ENCODE peak calls at places on chromosome 18, in five cellular contexts. S is IMR-90, V is A549, N is GM12878, L is K562. M is an unnamed sample.
A peak's percentile ranks its signal among the peaks of the same experiment; 100 is the strongest.

GRCh38 chr18:6994053-6994452 is 123.5 kb downstream of the LAMA1 start:
- DNase-seq in N (no peak), L (no peak), V (no peak), S (peak; percentile 17), M (no peak)

GRCh38 chr18:34972765-34973414 is 68.3 kb upstream of the MAPRE2 start:
- DNase-seq in S (no peak), N (no peak), V (no peak), L (no peak), M (no peak)

GRCh38 chr18:666177-666576 is 8.7 kb downstream of the TYMS start:
- DNase-seq in S (no peak), N (no peak), V (no peak), L (peak; percentile 50), M (no peak)

GRCh38 chr18:49321800-49322461 is 138.5 kb downstream of the DYM start:
- DNase-seq in L (no peak), N (no peak), S (peak; percentile 61), V (no peak), M (no peak)

GRCh38 chr18:13392899-13393298 is 174.3 kb downstream of the LDLRAD4 start:
- DNase-seq in S (no peak), N (no peak), V (no peak), L (no peak), M (no peak)

GRCh38 chr18:63987743-63988142 is 17.9 kb downstream of the SERPINB8 start:
- DNase-seq in V (no peak), S (no peak), N (no peak), L (no peak), M (no peak)

GRCh38 chr18:77147418-77147852 is 14.9 kb upstream of the MBP start:
- DNase-seq in V (no peak), L (no peak), N (no peak), S (peak; percentile 52), M (no peak)

GRCh38 chr18:5440297-5440696 is 103.5 kb downstream of the EPB41L3 start:
- DNase-seq in L (no peak), N (no peak), S (peak; percentile 16), V (no peak), M (no peak)

GRCh38 chr18:9319333-9319732 is 15.2 kb upstream of the TWSG1 start:
- DNase-seq in S (peak; percentile 70), V (no peak), N (no peak), L (no peak), M (no peak)

GRCh38 chr18:6362559-6363129 is 52.1 kb downstream of the L3MBTL4 start:
- DNase-seq in N (no peak), S (no peak), V (no peak), L (no peak), M (no peak)

GRCh38 chr18:79507546-79508480 is 112.1 kb downstream of the NFATC1 start:
- DNase-seq in N (no peak), L (no peak), S (peak; percentile 41), V (no peak), M (no peak)
- TF ChIP-seq RCOR1 in N (no peak), L (no peak), S (no peak), V (no peak), M (no peak)

DNA sequence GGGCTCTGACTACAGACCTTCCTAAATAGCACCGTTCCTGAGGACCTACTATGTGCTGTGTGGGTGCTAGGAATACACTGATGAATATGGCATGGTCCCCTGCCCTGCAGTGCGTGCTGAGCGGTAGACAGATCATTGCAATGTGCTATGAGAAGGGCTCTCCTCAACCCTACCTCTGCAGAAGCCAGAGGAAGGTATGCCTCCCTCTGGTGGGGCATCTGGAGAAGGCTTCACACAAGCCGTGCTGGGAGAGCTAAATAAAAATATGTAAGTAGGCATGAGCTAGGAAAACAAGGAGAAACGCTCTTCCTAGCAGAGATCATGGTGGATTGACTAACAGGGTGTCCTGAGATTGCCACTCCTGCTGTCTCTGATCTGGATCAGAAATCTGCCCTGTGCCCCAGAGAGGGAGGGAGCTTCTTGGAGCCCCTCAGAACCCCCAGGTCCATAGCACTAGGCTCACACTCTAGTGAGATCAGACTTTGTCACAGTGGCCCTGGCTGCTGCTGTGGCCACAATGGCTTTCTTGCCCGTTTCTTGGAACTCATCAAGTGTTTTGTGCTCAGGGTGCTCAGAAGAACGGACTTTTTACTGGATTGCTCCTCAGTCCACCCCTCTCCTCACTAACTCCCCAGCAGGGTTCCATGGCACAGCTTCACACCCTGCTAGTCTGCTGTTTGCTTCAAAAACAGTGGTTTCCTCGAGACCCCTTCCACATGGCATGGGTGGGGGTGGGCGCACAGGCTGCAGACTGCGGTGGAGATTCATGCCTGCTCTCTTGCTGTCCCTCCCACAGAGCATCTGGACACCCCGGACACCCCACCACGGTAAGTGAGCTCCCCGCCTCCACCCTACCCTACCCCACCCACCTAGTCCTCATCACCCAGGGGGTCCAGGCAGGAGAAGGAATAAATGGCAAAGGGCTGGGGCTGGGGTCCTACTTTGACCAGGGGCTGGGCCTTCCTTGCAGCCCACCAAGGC is 14.2 kb downstream of the SIGLEC15 start:
- DNase-seq in N (no peak), V (no peak), L (no peak), S (peak; percentile 80), M (peak; percentile 59)
- TF ChIP-seq RFX5 in N (no peak), V (no peak), L (no peak), S (no peak), M (no peak)

GRCh38 chr18:32670727-32671126 is 102.1 kb downstream of the KLHL14 start:
- DNase-seq in N (no peak), L (no peak), S (no peak), V (no peak), M (no peak)

GRCh38 chr18:32674491-32674890 is 98.3 kb downstream of the KLHL14 start:
- DNase-seq in N (no peak), S (no peak), L (no peak), V (no peak), M (peak; percentile 5)

DNA sequence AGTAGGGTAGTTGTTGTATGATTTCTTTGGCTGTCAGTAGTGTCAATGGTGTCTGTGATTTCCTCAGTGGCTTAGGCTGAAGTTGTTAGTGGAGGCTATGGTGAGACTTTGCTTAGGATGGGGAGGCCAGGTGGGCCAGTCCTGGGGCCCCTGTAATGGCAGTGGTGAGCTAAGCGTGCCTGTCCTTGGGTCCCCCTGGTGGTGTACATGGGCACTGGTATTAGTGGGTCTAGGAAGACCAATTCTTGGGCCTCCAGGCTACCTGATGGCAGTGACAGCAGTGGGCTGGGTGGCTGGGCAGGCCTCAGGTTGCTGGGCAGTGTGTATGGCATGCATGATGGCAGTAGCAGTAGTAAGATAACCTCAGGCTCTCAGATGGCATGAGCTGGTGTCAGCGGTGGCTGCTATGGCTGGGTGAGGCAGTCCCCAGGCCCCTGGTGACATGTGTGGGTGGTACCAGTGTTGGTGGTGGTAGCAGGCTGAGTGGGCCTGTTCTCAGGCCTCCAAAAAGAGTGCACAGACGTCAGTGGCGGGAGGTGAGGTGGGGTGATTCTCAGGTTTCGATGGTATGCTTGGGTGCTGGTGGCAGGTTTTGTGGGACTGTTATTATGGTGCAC is 103.2 kb downstream of the KLHL14 start:
- DNase-seq in L (no peak), V (no peak), N (no peak), S (no peak), M (peak; percentile 4)
- TF ChIP-seq RCOR1 in L (no peak), V (no peak), N (no peak), S (no peak), M (no peak)

GRCh38 chr18:27931563-27931962 is 245.4 kb downstream of the CDH2 start:
- DNase-seq in N (no peak), L (no peak), V (no peak), S (no peak), M (peak; percentile 26)
- TF ChIP-seq RFX5 in N (no peak), L (no peak), V (no peak), S (no peak), M (no peak)

GRCh38 chr18:2240311-2240705 is 331.0 kb downstream of the METTL4 start:
- DNase-seq in L (no peak), N (no peak), V (no peak), S (peak; percentile 12), M (no peak)

GRCh38 chr18:2244641-2245040 is 326.7 kb downstream of the METTL4 start:
- DNase-seq in S (no peak), N (no peak), V (no peak), L (no peak), M (no peak)
- TF ChIP-seq RCOR1 in S (no peak), N (no peak), V (no peak), L (no peak), M (no peak)

DNA sequence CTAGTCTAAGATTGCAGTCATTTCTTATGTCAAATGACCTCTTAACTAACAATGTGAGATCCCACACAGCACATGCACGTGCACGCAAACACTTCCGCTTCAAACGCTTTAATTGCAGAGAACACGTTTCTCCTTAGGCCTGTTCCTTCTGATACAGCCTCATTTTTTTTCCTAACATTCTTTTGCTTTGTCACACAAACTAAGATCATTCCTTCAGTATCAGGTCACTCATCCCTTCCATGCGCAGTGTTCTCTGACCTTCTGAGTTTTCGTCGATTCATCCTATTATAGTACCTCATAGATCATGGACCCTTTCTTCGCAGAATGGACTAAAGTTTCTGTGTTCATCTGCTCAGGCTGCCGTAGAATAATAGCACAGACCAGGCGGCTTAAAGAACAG is 327.1 kb upstream of the CDH19 start:
- DNase-seq in L (no peak), V (no peak), S (no peak), N (no peak), M (no peak)
- TF ChIP-seq RFX5 in L (no peak), V (no peak), S (no peak), N (no peak), M (no peak)

DNA sequence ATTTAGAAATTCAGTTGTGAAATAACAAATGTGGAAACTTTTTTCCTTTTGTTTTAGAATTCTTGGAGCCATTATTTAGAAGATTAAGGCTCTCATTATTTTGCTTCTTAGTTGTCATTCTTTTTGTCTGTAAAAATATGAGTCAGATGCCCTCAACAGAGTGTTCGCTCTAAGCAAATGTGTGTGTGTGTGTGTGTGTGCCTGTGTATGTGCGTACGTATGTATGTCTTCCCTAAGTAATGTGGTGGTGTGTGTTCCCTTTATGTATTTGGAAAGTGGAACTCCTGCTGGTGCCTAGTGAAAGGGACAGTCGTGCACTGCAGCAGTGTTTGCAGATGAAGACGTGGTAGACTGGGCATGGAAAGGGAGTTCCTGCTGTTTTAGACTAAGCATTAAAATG is 27.5 kb downstream of the ZNF407 start:
- DNase-seq in S (peak; percentile 38), L (no peak), N (no peak), V (no peak), M (no peak)
- TF ChIP-seq RCOR1 in S (no peak), L (no peak), N (no peak), V (no peak), M (no peak)

DNA sequence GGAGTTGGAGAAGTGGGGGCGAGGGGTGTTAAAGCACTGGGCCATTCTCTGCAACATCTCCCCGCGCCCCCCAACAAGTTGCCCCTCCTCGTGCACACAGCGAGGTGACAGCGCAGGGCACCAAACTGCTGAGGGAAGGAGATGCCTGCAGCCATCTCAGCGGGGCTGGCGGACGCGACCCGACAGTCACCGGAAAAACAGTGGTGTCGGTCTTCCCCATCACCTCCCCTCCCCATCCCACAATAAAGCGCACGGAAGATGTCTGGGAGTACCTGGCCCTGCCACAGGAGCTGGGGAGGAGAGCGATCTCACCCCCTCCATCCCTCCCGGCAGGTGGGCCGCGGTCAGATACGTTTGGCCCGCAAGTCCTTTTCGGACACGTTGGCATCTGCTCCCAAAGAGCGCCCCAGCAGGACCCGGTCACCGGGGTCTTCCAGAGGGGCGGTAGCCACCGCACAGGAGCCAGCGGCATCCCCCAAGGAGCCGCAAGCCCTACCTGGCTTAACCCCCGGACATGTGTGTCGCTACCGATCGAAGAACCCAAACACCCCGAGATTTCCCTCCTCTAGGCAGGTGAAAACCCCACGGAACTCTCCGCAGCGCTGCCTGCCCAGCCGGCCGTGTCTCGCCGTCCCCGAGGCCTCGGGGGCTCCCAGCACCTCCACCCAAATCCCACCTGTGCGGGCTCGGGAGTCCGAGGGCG is 798 bp downstream of the ATP8B1 start:
- DNase-seq in N (no peak), V (no peak), S (no peak), L (no peak), M (peak; percentile 52)
- TF ChIP-seq RFX5 in N (no peak), V (no peak), S (no peak), L (no peak), M (no peak)